ENCODE peak calls at places on chromosomes 4 and X, in six cellular contexts. T is retina, E is HT1080, O is mucosa of descending colon, G is islet precursor cell, S is epithelial cell of prostate. B is an unnamed sample.

GRCh38 chrX:40855411-40855810 is 120.1 kb upstream of the MED14 start:
- DNase-seq in E (no peak), T (no peak), G (no peak), S (peak; percentile 44), O (no peak), B (peak; percentile 17)

GRCh38 chr4:17664755-17665154 is 50.3 kb downstream of the MED28 start:
- DNase-seq in T (no peak), G (peak; percentile 34), S (no peak), O (no peak), E (peak; percentile 44), B (peak; percentile 27)

GRCh38 chr4:83855044-83855443 is 319.1 kb downstream of the GPAT3 start:
- DNase-seq in E (peak; percentile 95), O (no peak), G (peak; percentile 85), S (peak; percentile 40), T (no peak), B (peak; percentile 62)

GRCh38 chrX:52346462-52347165 is 22.2 kb upstream of the XAGE2 start:
- DNase-seq in O (no peak), S (peak; percentile 58), G (no peak), T (no peak), E (peak; percentile 70), B (peak; percentile 23)

GRCh38 chr4:24578364-24578763 is 6.0 kb downstream of the DHX15 start:
- DNase-seq in T (no peak), O (no peak), G (no peak), S (no peak), E (no peak), B (no peak)

GRCh38 chr4:128854433-128854832 is 44.9 kb downstream of the JADE1 start:
- DNase-seq in E (no peak), O (no peak), G (peak; percentile 42), T (no peak), S (no peak), B (no peak)

GRCh38 chrX:148914783-148915182 is 414.4 kb downstream of the AFF2 start:
- DNase-seq in T (no peak), S (no peak), O (no peak), G (no peak), E (no peak), B (no peak)

GRCh38 chrX:143873343-143873742 is 10.5 kb upstream of the UBE2NL start:
- DNase-seq in G (no peak), S (no peak), E (peak; percentile 71), O (no peak), T (no peak), B (peak; percentile 25)

GRCh38 chrX:42715689-42716022 is 62.3 kb downstream of the PPP1R2C start:
- DNase-seq in S (no peak), T (no peak), O (no peak), E (no peak), G (no peak), B (no peak)

GRCh38 chr4:72326692-72327632 is 242.1 kb downstream of the ADAMTS3 start:
- DNase-seq in T (no peak), O (no peak), G (no peak), E (peak; percentile 38), S (no peak), B (peak; percentile 49)

GRCh38 chr4:10115271-10115656 is 1.3 kb downstream of the WDR1 start:
- DNase-seq in T (no peak), E (peak; percentile 41), G (no peak), O (no peak), S (no peak), B (no peak)

GRCh38 chr4:157287445-157287844 is 66.9 kb downstream of the GRIA2 start:
- DNase-seq in S (no peak), G (no peak), T (no peak), E (no peak), O (no peak), B (no peak)

GRCh38 chrX:30301203-30301602 is 8.0 kb downstream of the NR0B1 start:
- DNase-seq in O (no peak), E (no peak), G (no peak), S (no peak), T (no peak), B (no peak)

GRCh38 chr4:21710212-21710843 is 238.2 kb downstream of the KCNIP4 start:
- DNase-seq in T (peak; percentile 58), E (no peak), O (no peak), S (no peak), G (peak; percentile 54), B (no peak)

GRCh38 chrX:134571831-134572230 is 86.4 kb downstream of the PLAC1 start:
- DNase-seq in O (no peak), G (no peak), E (no peak), S (no peak), T (no peak), B (no peak)

GRCh38 chrX:18887177-18887820 is 96.6 kb downstream of the PHKA2 start:
- DNase-seq in S (no peak), O (peak; percentile 74), G (no peak), T (peak; percentile 50), E (no peak), B (no peak)

GRCh38 chrX:153633048-153633447 is 14.0 kb upstream of the DUSP9 start:
- DNase-seq in E (no peak), G (no peak), T (no peak), O (no peak), S (no peak), B (no peak)

GRCh38 chrX:135421932-135422809 is at the start of gene SMIM10L2A:
- DNase-seq in T (peak; percentile 48), S (no peak), E (no peak), G (no peak), O (no peak), B (no peak)

GRCh38 chrX:115592997-115593734 is 32.2 kb downstream of the PLS3 start:
- DNase-seq in S (no peak), G (no peak), E (peak; percentile 70), T (no peak), O (no peak), B (no peak)

GRCh38 chrX:19382500-19383145 is 38.9 kb downstream of the PDHA1 start:
- DNase-seq in E (peak; percentile 44), S (no peak), O (peak; percentile 66), G (peak; percentile 82), T (peak; percentile 31), B (peak; percentile 31)

GRCh38 chr4:38889143-38889542 is 21.5 kb downstream of the FAM114A1 start:
- DNase-seq in O (no peak), G (no peak), S (peak; percentile 57), E (peak; percentile 86), T (peak; percentile 23), B (peak; percentile 63)

GRCh38 chrX:71367396-71367795 is 1.2 kb downstream of the TAF1 start:
- DNase-seq in O (no peak), E (no peak), T (no peak), S (no peak), G (no peak), B (no peak)

GRCh38 chrX:49761481-49761880 is 65.7 kb upstream of the PAGE1 start:
- DNase-seq in E (no peak), G (no peak), T (peak; percentile 2), O (no peak), S (no peak), B (no peak)

GRCh38 chr4:163611172-163611571 is 116.7 kb downstream of the TMA16 start:
- DNase-seq in T (no peak), G (no peak), E (no peak), O (no peak), S (no peak), B (no peak)

GRCh38 chr4:68109891-68110290 is 19.8 kb downstream of the TMPRSS11F start:
- DNase-seq in S (no peak), G (no peak), O (no peak), E (no peak), T (no peak), B (no peak)

GRCh38 chr4:52833941-52834525 is 28.1 kb upstream of the RASL11B start:
- DNase-seq in E (no peak), S (peak; percentile 72), O (no peak), T (no peak), G (peak; percentile 57), B (no peak)

GRCh38 chrX:39431893-39432292 is 630.6 kb downstream of the MID1IP1 start:
- DNase-seq in E (no peak), T (no peak), O (no peak), S (no peak), G (no peak), B (no peak)

GRCh38 chr4:113908829-113909228 is 70.6 kb downstream of the ARSJ start:
- DNase-seq in T (no peak), S (no peak), E (no peak), G (no peak), O (no peak), B (no peak)

GRCh38 chr4:113575391-113575790 is 186.1 kb downstream of the CAMK2D start:
- DNase-seq in S (no peak), E (peak; percentile 25), O (no peak), G (no peak), T (no peak), B (no peak)

GRCh38 chr4:155629183-155629825 is 37.3 kb upstream of the GUCY1A1 start:
- DNase-seq in S (no peak), O (no peak), G (no peak), E (peak; percentile 45), T (no peak), B (peak; percentile 71)

GRCh38 chr4:176967586-176967985 is 174.9 kb upstream of the VEGFC start:
- DNase-seq in T (no peak), G (no peak), O (no peak), S (no peak), E (no peak), B (no peak)

GRCh38 chr4:22191565-22192301 is 243.2 kb upstream of the KCNIP4 start:
- DNase-seq in O (no peak), S (no peak), E (no peak), T (peak; percentile 58), G (no peak), B (no peak)

GRCh38 chrX:106035064-106035463 is 3.5 kb downstream of the SERPINA7 start:
- DNase-seq in T (no peak), O (no peak), G (no peak), S (no peak), E (peak; percentile 1), B (no peak)

GRCh38 chrX:41889317-41890025 is 33.9 kb downstream of the CASK start:
- DNase-seq in O (no peak), T (no peak), G (no peak), E (peak; percentile 35), S (no peak), B (peak; percentile 41)

GRCh38 chr4:26206339-26206738 is 114.5 kb upstream of the RBPJ start:
- DNase-seq in S (no peak), T (no peak), G (no peak), E (peak; percentile 10), O (no peak), B (peak; percentile 25)